ENCODE peak calls at places on chromosomes 3 and 15, in nine cellular contexts. Q is HL-60; S is WTC11; D is anterior cingulate cortex; J is lower lobe of right lung; X is effector CD4-positive, alpha-beta T cell; U is activated T-helper 1 cell treated with anti-CD3 and anti-CD28 coated beads, Interleukin-2, amount 50 U/mL, for 16 hours; F is occipital lobe; C is H9. Z is an unnamed sample.

GRCh38 chr3:147939425-147940196 is 530.4 kb downstream of the ZIC1 start:
- DNase-seq in U (no peak), D (peak), F (no peak), X (no peak), Q (no peak), S (no peak), J (no peak), C (no peak), Z (no peak)

GRCh38 chr3:25385807-25386512 is 42.1 kb upstream of the RARB start:
- DNase-seq in J (no peak), F (no peak), D (no peak), X (no peak), U (no peak), S (no peak), C (no peak), Q (no peak), Z (no peak)

GRCh38 chr15:45157056-45157455 is 27.3 kb downstream of the DUOX1 start:
- DNase-seq in S (no peak), D (no peak), F (no peak), X (no peak), J (no peak), C (no peak), U (no peak), Q (no peak), Z (peak)

GRCh38 chr3:89232155-89232554 is 124.7 kb downstream of the EPHA3 start:
- DNase-seq in X (no peak), D (no peak), C (no peak), S (no peak), F (no peak), J (no peak), U (no peak), Q (no peak), Z (no peak)

GRCh38 chr3:31573460-31573779 is 40.7 kb downstream of the STT3B start:
- DNase-seq in X (no peak), U (no peak), D (no peak), C (no peak), S (no peak), Q (no peak), J (no peak), F (no peak), Z (no peak)

GRCh38 chr3:3403700-3404099 is 224.2 kb upstream of the CRBN start:
- DNase-seq in U (no peak), F (no peak), D (no peak), X (no peak), Q (no peak), C (no peak), J (no peak), S (no peak), Z (no peak)

GRCh38 chr15:75347222-75348033 is 589 bp downstream of the NEIL1 start:
- DNase-seq in J (peak), S (peak), X (peak), Q (no peak), F (peak), D (peak), U (no peak), C (peak), Z (peak)

GRCh38 chr3:156382458-156383346 is 172.2 kb downstream of the SSR3 start:
- DNase-seq in S (peak), X (no peak), U (no peak), D (no peak), J (no peak), F (no peak), C (peak), Q (no peak), Z (no peak)

GRCh38 chr3:126545544-126545943 is 13.2 kb downstream of the C3orf22 start:
- DNase-seq in U (no peak), F (no peak), J (peak), D (no peak), X (no peak), Q (no peak), S (peak), C (peak), Z (peak)

GRCh38 chr3:109985942-109986555 is 648.7 kb upstream of the DPPA4 start:
- DNase-seq in U (no peak), C (no peak), X (no peak), F (no peak), J (no peak), D (no peak), Q (no peak), S (no peak), Z (no peak)

GRCh38 chr3:4772171-4772804 is 206.9 kb upstream of the BHLHE40 start:
- DNase-seq in C (no peak), J (peak), Q (no peak), S (no peak), U (no peak), X (no peak), D (no peak), F (no peak), Z (peak)

GRCh38 chr3:183298708-183299153 is 45.7 kb downstream of the B3GNT5 start:
- DNase-seq in J (peak), C (peak), X (no peak), U (no peak), Q (peak), F (peak), D (no peak), S (peak), Z (no peak)

Z was measured in kidney.